ENCODE peak calls at places on chromosomes 7 and 10, in six cellular contexts. One of them, this sample, is unnamed.

GRCh38 chr7:18315241-18315640 is 180.3 kb upstream of the HDAC9 start:
- DNase-seq in heart right ventricle: no peak
- DNase-seq in astrocyte of the spinal cord: no peak
- DNase-seq in colonic mucosa: no peak
- DNase-seq in CD4-positive, alpha-beta T cell: no peak
- DNase-seq in endothelial cell: no peak
- DNase-seq in this sample: no peak

GRCh38 chr7:41930538-41931262 is 227.8 kb upstream of the INHBA start:
- DNase-seq in endothelial cell: no peak
- DNase-seq in heart right ventricle: no peak
- DNase-seq in CD4-positive, alpha-beta T cell: no peak
- DNase-seq in astrocyte of the spinal cord: no peak
- DNase-seq in colonic mucosa: no peak
- DNase-seq in this sample: no peak

GRCh38 chr7:102849079-102849478 is 63.7 kb upstream of the LRRC17 start:
- DNase-seq in colonic mucosa: no peak
- DNase-seq in endothelial cell: no peak
- DNase-seq in astrocyte of the spinal cord: no peak
- DNase-seq in CD4-positive, alpha-beta T cell: no peak
- DNase-seq in heart right ventricle: no peak
- DNase-seq in this sample: no peak

GRCh38 chr7:386385-386784 is 96.4 kb downstream of the FOXL3 start:
- DNase-seq in colonic mucosa: peak
- DNase-seq in astrocyte of the spinal cord: no peak
- DNase-seq in CD4-positive, alpha-beta T cell: no peak
- DNase-seq in heart right ventricle: no peak
- DNase-seq in endothelial cell: no peak
- DNase-seq in this sample: no peak

GRCh38 chr7:100719523-100720319 is 547 bp upstream of the EPO start:
- DNase-seq in astrocyte of the spinal cord: peak
- DNase-seq in heart right ventricle: no peak
- DNase-seq in endothelial cell: no peak
- DNase-seq in CD4-positive, alpha-beta T cell: no peak
- DNase-seq in colonic mucosa: no peak
- DNase-seq in this sample: no peak

GRCh38 chr10:98295907-98296306 is 27.9 kb upstream of the LOXL4 start:
- DNase-seq in astrocyte of the spinal cord: peak
- DNase-seq in CD4-positive, alpha-beta T cell: no peak
- DNase-seq in colonic mucosa: no peak
- DNase-seq in heart right ventricle: no peak
- DNase-seq in endothelial cell: no peak
- DNase-seq in this sample: no peak

GRCh38 chr7:131945313-131945831 is 388.9 kb upstream of the PODXL start:
- DNase-seq in astrocyte of the spinal cord: peak
- DNase-seq in CD4-positive, alpha-beta T cell: no peak
- DNase-seq in heart right ventricle: peak
- DNase-seq in endothelial cell: peak
- DNase-seq in colonic mucosa: peak
- DNase-seq in this sample: peak

GRCh38 chr10:48681749-48682148 is 2.9 kb upstream of the WDFY4 start:
- DNase-seq in CD4-positive, alpha-beta T cell: no peak
- DNase-seq in colonic mucosa: no peak
- DNase-seq in endothelial cell: no peak
- DNase-seq in astrocyte of the spinal cord: no peak
- DNase-seq in heart right ventricle: no peak
- DNase-seq in this sample: no peak

GRCh38 chr7:80463272-80463920 is 48.5 kb downstream of the GNAT3 start:
- DNase-seq in heart right ventricle: no peak
- DNase-seq in colonic mucosa: no peak
- DNase-seq in CD4-positive, alpha-beta T cell: no peak
- DNase-seq in endothelial cell: no peak
- DNase-seq in astrocyte of the spinal cord: no peak
- DNase-seq in this sample: no peak

GRCh38 chr7:86339051-86339450 is 304.7 kb upstream of the GRM3 start:
- DNase-seq in colonic mucosa: no peak
- DNase-seq in CD4-positive, alpha-beta T cell: no peak
- DNase-seq in astrocyte of the spinal cord: no peak
- DNase-seq in heart right ventricle: no peak
- DNase-seq in endothelial cell: no peak
- DNase-seq in this sample: no peak

GRCh38 chr7:73622909-73623797 is 1.2 kb downstream of the MLXIPL start:
- DNase-seq in astrocyte of the spinal cord: no peak
- DNase-seq in colonic mucosa: peak
- DNase-seq in endothelial cell: no peak
- DNase-seq in CD4-positive, alpha-beta T cell: no peak
- DNase-seq in heart right ventricle: peak
- DNase-seq in this sample: peak

DNA sequence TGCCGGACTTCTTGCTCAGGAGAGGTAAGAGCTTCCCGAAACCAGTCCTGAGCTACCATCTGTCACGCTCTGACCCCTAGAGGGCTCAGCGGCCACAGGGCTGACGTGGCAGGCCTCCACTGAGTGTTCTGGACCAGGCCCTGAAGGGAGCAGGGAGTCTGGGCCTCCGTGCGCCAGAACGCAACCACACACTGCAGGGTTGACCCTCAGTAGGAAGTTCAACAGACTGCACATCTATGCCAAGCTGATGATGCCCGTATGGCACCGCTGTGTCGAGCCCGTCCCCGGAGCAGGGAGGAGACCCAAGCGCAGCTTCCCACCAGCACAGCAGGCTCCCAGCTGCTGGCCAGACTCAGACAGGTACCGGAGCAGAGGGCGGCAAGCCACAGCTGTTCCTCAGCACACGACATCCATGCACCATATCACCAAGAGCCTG is 39.2 kb downstream of the CAMK2B start:
- DNase-seq in astrocyte of the spinal cord: no peak
- DNase-seq in colonic mucosa: no peak
- DNase-seq in endothelial cell: no peak
- DNase-seq in heart right ventricle: peak
- DNase-seq in CD4-positive, alpha-beta T cell: no peak
- DNase-seq in this sample: no peak
- TF ChIP-seq CTCF in astrocyte of the spinal cord: no peak
- TF ChIP-seq CTCF in colonic mucosa: no peak
- TF ChIP-seq CTCF in endothelial cell: no peak
- TF ChIP-seq CTCF in heart right ventricle: no peak
- TF ChIP-seq CTCF in CD4-positive, alpha-beta T cell: no peak
- TF ChIP-seq CTCF in this sample: no peak

DNA sequence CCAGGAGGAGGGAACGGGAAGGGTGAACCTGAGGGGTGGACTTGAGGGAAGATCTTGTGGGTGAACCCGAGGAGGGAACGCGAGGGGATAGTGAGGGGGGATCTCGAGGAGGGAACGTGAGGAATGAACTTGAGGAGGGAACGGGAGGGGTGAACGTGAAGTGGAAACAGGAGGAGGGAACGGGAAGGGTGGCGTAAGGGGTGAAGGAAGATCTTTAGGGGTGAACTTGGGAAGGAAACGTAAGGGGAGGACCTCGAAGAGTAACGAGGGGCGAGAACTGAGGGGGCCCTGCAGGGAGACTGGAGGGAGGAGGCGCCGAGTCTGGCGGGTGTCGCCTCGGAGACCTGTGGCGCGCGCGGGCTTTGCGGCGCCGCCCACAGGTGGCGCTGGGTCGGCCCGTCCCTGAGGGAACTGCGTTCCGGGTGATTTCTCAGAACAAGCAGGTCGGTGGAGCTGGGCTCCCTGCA is 677 bp downstream of the MYO3A start:
- DNase-seq in colonic mucosa: peak
- DNase-seq in astrocyte of the spinal cord: no peak
- DNase-seq in heart right ventricle: peak
- DNase-seq in endothelial cell: peak
- DNase-seq in CD4-positive, alpha-beta T cell: no peak
- DNase-seq in this sample: peak
- TF ChIP-seq CTCF in colonic mucosa: peak
- TF ChIP-seq CTCF in astrocyte of the spinal cord: peak
- TF ChIP-seq CTCF in heart right ventricle: peak
- TF ChIP-seq CTCF in endothelial cell: peak
- TF ChIP-seq CTCF in CD4-positive, alpha-beta T cell: no peak
- TF ChIP-seq CTCF in this sample: peak

GRCh38 chr7:77995717-77996116 is 197.1 kb downstream of the PHTF2 start:
- DNase-seq in endothelial cell: no peak
- DNase-seq in astrocyte of the spinal cord: no peak
- DNase-seq in CD4-positive, alpha-beta T cell: no peak
- DNase-seq in heart right ventricle: no peak
- DNase-seq in colonic mucosa: no peak
- DNase-seq in this sample: peak
- TF ChIP-seq CTCF in endothelial cell: peak
- TF ChIP-seq CTCF in astrocyte of the spinal cord: no peak
- TF ChIP-seq CTCF in CD4-positive, alpha-beta T cell: no peak
- TF ChIP-seq CTCF in heart right ventricle: no peak
- TF ChIP-seq CTCF in colonic mucosa: no peak
- TF ChIP-seq CTCF in this sample: no peak

GRCh38 chr7:130108809-130109208 is 38.5 kb downstream of the KLHDC10 start:
- DNase-seq in colonic mucosa: no peak
- DNase-seq in CD4-positive, alpha-beta T cell: no peak
- DNase-seq in heart right ventricle: no peak
- DNase-seq in astrocyte of the spinal cord: no peak
- DNase-seq in endothelial cell: no peak
- DNase-seq in this sample: no peak
- TF ChIP-seq CTCF in colonic mucosa: no peak
- TF ChIP-seq CTCF in CD4-positive, alpha-beta T cell: no peak
- TF ChIP-seq CTCF in heart right ventricle: no peak
- TF ChIP-seq CTCF in astrocyte of the spinal cord: no peak
- TF ChIP-seq CTCF in endothelial cell: no peak
- TF ChIP-seq CTCF in this sample: no peak

DNA sequence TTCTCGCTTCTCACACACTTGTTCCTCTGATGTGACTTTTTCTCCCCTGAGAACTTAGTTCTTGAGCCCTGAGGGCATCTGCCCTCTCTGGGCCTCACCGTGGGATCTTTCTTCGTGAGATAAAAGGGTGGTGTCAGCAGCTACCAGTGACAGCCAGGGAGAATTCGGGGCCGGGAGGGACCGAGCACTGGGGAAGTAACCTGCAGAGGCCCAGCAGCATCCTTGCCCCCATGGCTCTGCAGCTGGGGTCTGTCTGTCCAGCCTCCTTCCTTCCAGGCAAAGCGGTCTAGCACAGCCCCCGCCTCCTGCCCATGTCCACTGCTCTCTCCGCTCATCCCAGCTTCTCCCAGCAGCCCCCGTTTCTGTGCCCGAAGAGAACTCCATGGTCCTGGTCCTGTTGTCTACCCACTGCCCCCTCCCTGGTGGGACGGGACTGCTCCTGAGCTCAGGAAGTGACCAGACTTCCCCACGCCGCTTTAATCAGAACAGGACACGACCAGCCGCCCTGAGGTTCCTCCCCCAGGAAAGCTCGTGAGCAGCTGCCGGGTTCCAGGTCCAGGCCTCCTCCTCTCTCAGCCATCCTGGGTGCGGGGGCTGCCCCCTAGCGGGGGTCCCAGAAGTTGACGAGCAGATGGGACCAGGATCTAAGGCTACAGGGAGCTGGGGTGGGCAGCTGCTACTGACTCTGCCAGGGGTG is 187.4 kb downstream of the WDR37 start:
- DNase-seq in colonic mucosa: no peak
- DNase-seq in heart right ventricle: no peak
- DNase-seq in astrocyte of the spinal cord: no peak
- DNase-seq in CD4-positive, alpha-beta T cell: no peak
- DNase-seq in endothelial cell: peak
- DNase-seq in this sample: peak
- TF ChIP-seq CTCF in colonic mucosa: no peak
- TF ChIP-seq CTCF in heart right ventricle: no peak
- TF ChIP-seq CTCF in astrocyte of the spinal cord: no peak
- TF ChIP-seq CTCF in CD4-positive, alpha-beta T cell: no peak
- TF ChIP-seq CTCF in endothelial cell: peak
- TF ChIP-seq CTCF in this sample: no peak

GRCh38 chr10:123891147-123892011 is at the start of gene CPXM2:
- DNase-seq in astrocyte of the spinal cord: no peak
- DNase-seq in endothelial cell: peak
- DNase-seq in colonic mucosa: peak
- DNase-seq in heart right ventricle: peak
- DNase-seq in CD4-positive, alpha-beta T cell: no peak
- DNase-seq in this sample: no peak

GRCh38 chr10:123893651-123894050 is 2.0 kb upstream of the CPXM2 start:
- DNase-seq in CD4-positive, alpha-beta T cell: no peak
- DNase-seq in astrocyte of the spinal cord: no peak
- DNase-seq in endothelial cell: no peak
- DNase-seq in heart right ventricle: no peak
- DNase-seq in colonic mucosa: no peak
- DNase-seq in this sample: no peak

GRCh38 chr10:123901621-123902020 is 10.0 kb upstream of the CPXM2 start:
- DNase-seq in endothelial cell: no peak
- DNase-seq in heart right ventricle: no peak
- DNase-seq in colonic mucosa: no peak
- DNase-seq in astrocyte of the spinal cord: no peak
- DNase-seq in CD4-positive, alpha-beta T cell: no peak
- DNase-seq in this sample: no peak

GRCh38 chr10:123896217-123896927 is 4.8 kb upstream of the CPXM2 start:
- DNase-seq in heart right ventricle: no peak
- DNase-seq in endothelial cell: no peak
- DNase-seq in colonic mucosa: no peak
- DNase-seq in astrocyte of the spinal cord: no peak
- DNase-seq in CD4-positive, alpha-beta T cell: no peak
- DNase-seq in this sample: no peak

GRCh38 chr10:123897146-123897545 is 5.5 kb upstream of the CPXM2 start:
- DNase-seq in CD4-positive, alpha-beta T cell: no peak
- DNase-seq in colonic mucosa: no peak
- DNase-seq in endothelial cell: no peak
- DNase-seq in heart right ventricle: no peak
- DNase-seq in astrocyte of the spinal cord: no peak
- DNase-seq in this sample: no peak
- TF ChIP-seq CTCF in CD4-positive, alpha-beta T cell: no peak
- TF ChIP-seq CTCF in colonic mucosa: no peak
- TF ChIP-seq CTCF in endothelial cell: peak
- TF ChIP-seq CTCF in heart right ventricle: no peak
- TF ChIP-seq CTCF in astrocyte of the spinal cord: no peak
- TF ChIP-seq CTCF in this sample: no peak

DNA sequence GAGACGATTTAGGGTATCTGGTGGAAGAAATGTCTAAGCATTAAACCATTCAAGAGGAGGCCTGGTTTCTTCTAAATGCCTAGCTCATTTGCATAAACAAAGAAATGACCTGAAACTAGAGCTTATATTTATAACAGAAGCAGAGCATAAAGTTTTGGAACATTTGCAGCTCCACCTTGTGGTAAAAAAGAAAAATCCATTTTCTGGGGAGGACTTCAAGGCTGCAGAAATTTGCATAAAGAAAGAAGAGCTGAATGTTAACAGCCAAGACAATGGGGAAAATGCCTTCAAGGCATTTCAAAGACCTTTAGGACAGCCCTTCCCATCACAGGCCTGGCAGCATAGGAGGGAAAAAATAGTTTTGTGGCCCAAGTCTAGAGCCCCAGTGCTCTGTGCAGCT is 362.0 kb downstream of the ZNF248 start:
- DNase-seq in CD4-positive, alpha-beta T cell: no peak
- DNase-seq in endothelial cell: no peak
- DNase-seq in astrocyte of the spinal cord: no peak
- DNase-seq in heart right ventricle: no peak
- DNase-seq in colonic mucosa: no peak
- DNase-seq in this sample: no peak
- TF ChIP-seq CTCF in CD4-positive, alpha-beta T cell: no peak
- TF ChIP-seq CTCF in endothelial cell: peak
- TF ChIP-seq CTCF in astrocyte of the spinal cord: no peak
- TF ChIP-seq CTCF in heart right ventricle: peak
- TF ChIP-seq CTCF in colonic mucosa: no peak
- TF ChIP-seq CTCF in this sample: no peak